ENCODE peak calls at places on chromosomes 12 and 14, in six cellular contexts. L is effector memory CD4-positive, alpha-beta T cell; S is midbrain; H is GM23248; Y is A549; W is iris pigment epithelial cell. A is an unnamed sample.
A peak's percentile ranks its signal among the peaks of the same experiment; 100 is the strongest.

GRCh38 chr12:8038659-8039114 is 6.2 kb downstream of the FOXJ2 start:
- DNase-seq in W (peak; percentile 52), S (no peak), L (no peak), Y (peak; percentile 18), H (peak; percentile 88), A (no peak)

GRCh38 chr14:22084393-22085281 is 411.0 kb upstream of the OR4E1 start:
- DNase-seq in L (no peak), Y (peak; percentile 71), H (peak; percentile 58), S (peak; percentile 57), W (peak; percentile 66), A (no peak)

GRCh38 chr14:100603341-100604125 is 16.3 kb upstream of the BEGAIN start:
- DNase-seq in S (no peak), Y (no peak), H (no peak), L (no peak), W (no peak), A (no peak)

GRCh38 chr12:48758186-48758585 is 30.7 kb downstream of the ADCY6 start:
- DNase-seq in L (no peak), Y (peak; percentile 29), W (no peak), H (no peak), S (no peak), A (no peak)

GRCh38 chr14:54169254-54169924 is 212.8 kb upstream of the BMP4 start:
- DNase-seq in Y (no peak), H (peak; percentile 23), S (no peak), L (no peak), W (peak; percentile 8), A (no peak)

GRCh38 chr12:24909667-24910066 is 39.2 kb downstream of the BCAT1 start:
- DNase-seq in L (no peak), W (peak; percentile 94), S (no peak), Y (peak; percentile 45), H (peak; percentile 93), A (no peak)

GRCh38 chr12:65965358-65965757 is 141.1 kb downstream of the HMGA2 start:
- DNase-seq in W (peak; percentile 94), L (no peak), S (no peak), H (peak; percentile 34), Y (peak; percentile 51), A (no peak)

GRCh38 chr14:101350710-101351109 is 210.6 kb upstream of the DIO3 start:
- DNase-seq in H (no peak), Y (no peak), S (no peak), L (no peak), W (no peak), A (no peak)

GRCh38 chr12:101697930-101698781 is 716 bp downstream of the CHPT1 start:
- DNase-seq in H (peak; percentile 61), S (peak; percentile 33), W (peak; percentile 45), Y (peak; percentile 46), L (no peak), A (peak; percentile 65)

GRCh38 chr12:14537088-14537487 is 30.6 kb downstream of the PLBD1 start:
- DNase-seq in S (no peak), W (no peak), L (no peak), Y (no peak), H (no peak), A (no peak)

GRCh38 chr14:72613196-72613974 is 280.5 kb downstream of the DPF3 start:
- DNase-seq in L (no peak), H (peak; percentile 22), Y (no peak), S (no peak), W (peak; percentile 20), A (no peak)

GRCh38 chr12:95683418-95683817 is 107.1 kb downstream of the NTN4 start:
- DNase-seq in W (no peak), H (no peak), Y (no peak), S (no peak), L (no peak), A (no peak)

GRCh38 chr14:56487090-56487667 is 92.4 kb upstream of the TMEM260 start:
- DNase-seq in W (peak; percentile 22), Y (peak; percentile 17), S (peak; percentile 67), H (peak; percentile 43), L (no peak), A (no peak)

GRCh38 chr12:23204933-23205778 is 580.2 kb downstream of the ETNK1 start:
- DNase-seq in L (no peak), Y (peak; percentile 57), W (peak; percentile 57), H (peak; percentile 73), S (peak; percentile 42), A (peak; percentile 2)

GRCh38 chr12:50505386-50505827 is 622 bp downstream of the DIP2B start:
- DNase-seq in H (peak; percentile 59), Y (no peak), S (peak; percentile 65), W (no peak), L (no peak), A (peak; percentile 75)

GRCh38 chr14:78367355-78367754 is 197.2 kb downstream of the NRXN3 start:
- DNase-seq in H (no peak), S (no peak), Y (no peak), W (no peak), L (no peak), A (no peak)

GRCh38 chr14:21070610-21071224 is 613 bp downstream of the ARHGEF40 start:
- DNase-seq in S (peak; percentile 55), L (no peak), W (peak; percentile 43), H (peak; percentile 77), Y (no peak), A (no peak)

GRCh38 chr12:6792522-6793201 is 3.3 kb downstream of the CD4 start:
- DNase-seq in W (no peak), L (no peak), S (peak; percentile 28), H (no peak), Y (no peak), A (no peak)

GRCh38 chr12:64687816-64688599 is 71.2 kb downstream of the GNS start:
- DNase-seq in L (no peak), S (no peak), Y (no peak), H (no peak), W (peak; percentile 44), A (no peak)

GRCh38 chr12:5521456-5522325 is 89.8 kb downstream of the NTF3 start:
- DNase-seq in Y (no peak), H (no peak), W (no peak), L (no peak), S (no peak), A (no peak)

GRCh38 chr14:36515896-36516718 is 3.9 kb downstream of the NKX2-1 start:
- DNase-seq in L (no peak), S (no peak), W (no peak), Y (no peak), H (no peak), A (no peak)